ENCODE peak calls at places on chromosomes 5 and 9, in eight cellular contexts. Q, N, I, S, B, E, L and R are unnamed samples.

GRCh38 chr9:97853844-97854695 is 1.0 kb downstream of the FOXE1 start:
- DNase-seq in Q (no peak), N (no peak), I (no peak), S (no peak), B (peak; percentile 16), E (no peak), L (peak; percentile 28), R (no peak)

GRCh38 chr9:12614488-12614887 is 78.7 kb upstream of the TYRP1 start:
- DNase-seq in Q (no peak), N (no peak), I (no peak), S (no peak), B (no peak), E (no peak), L (no peak), R (no peak)

GRCh38 chr5:141492168-141492885 is 3.4 kb downstream of the PCDHGC5 start:
- DNase-seq in Q (no peak), N (no peak), I (peak; percentile 48), S (no peak), B (no peak), E (no peak), L (no peak), R (no peak)

GRCh38 chr5:11683666-11684065 is 220.6 kb downstream of the CTNND2 start:
- DNase-seq in Q (peak; percentile 14), N (no peak), I (no peak), S (no peak), B (no peak), E (no peak), L (no peak), R (no peak)

GRCh38 chr5:147332643-147333042 is 97.8 kb downstream of the STK32A start:
- DNase-seq in Q (no peak), N (no peak), I (no peak), S (no peak), B (no peak), E (no peak), L (no peak), R (no peak)

GRCh38 chr9:693460-694390 is 147.8 kb upstream of the DMRT1 start:
- DNase-seq in Q (peak; percentile 89), N (peak; percentile 78), I (no peak), S (no peak), B (no peak), E (peak; percentile 66), L (peak; percentile 90), R (no peak)

GRCh38 chr9:3006917-3007316 is 163.0 kb upstream of the PUM3 start:
- DNase-seq in Q (no peak), N (no peak), I (no peak), S (no peak), B (no peak), E (no peak), L (no peak), R (no peak)

GRCh38 chr5:142208777-142209312 is 100.3 kb downstream of the NDFIP1 start:
- DNase-seq in Q (no peak), N (no peak), I (no peak), S (no peak), B (no peak), E (no peak), L (no peak), R (no peak)

GRCh38 chr9:71758785-71759184 is 9.5 kb downstream of the CEMIP2 start:
- DNase-seq in Q (peak; percentile 80), N (no peak), I (no peak), S (no peak), B (no peak), E (no peak), L (no peak), R (peak; percentile 51)

GRCh38 chr5:123359454-123359853 is 63.7 kb downstream of the CEP120 start:
- DNase-seq in Q (no peak), N (no peak), I (no peak), S (no peak), B (no peak), E (no peak), L (no peak), R (no peak)

GRCh38 chr5:151483176-151483575 is 35.8 kb downstream of the SLC36A1 start:
- DNase-seq in Q (no peak), N (no peak), I (no peak), S (peak; percentile 99), B (no peak), E (peak; percentile 28), L (peak; percentile 57), R (no peak)

GRCh38 chr5:83360573-83360972 is 111.0 kb upstream of the VCAN start:
- DNase-seq in Q (no peak), N (no peak), I (no peak), S (no peak), B (no peak), E (no peak), L (no peak), R (no peak)

GRCh38 chr9:28600226-28600625 is 1026.9 kb upstream of the C9orf72 start:
- DNase-seq in Q (no peak), N (no peak), I (no peak), S (no peak), B (no peak), E (no peak), L (no peak), R (no peak)

GRCh38 chr5:91727452-91727851 is 344.3 kb upstream of the ARRDC3 start:
- DNase-seq in Q (no peak), N (no peak), I (no peak), S (no peak), B (no peak), E (no peak), L (no peak), R (no peak)

GRCh38 chr9:35904966-35905781 is 828 bp upstream of the HRCT1 start:
- DNase-seq in Q (peak; percentile 84), N (peak; percentile 65), I (no peak), S (no peak), B (no peak), E (peak; percentile 45), L (no peak), R (peak; percentile 54)

GRCh38 chr5:74722271-74722670 is 37.2 kb downstream of the HEXB start:
- DNase-seq in Q (no peak), N (no peak), I (no peak), S (no peak), B (no peak), E (no peak), L (no peak), R (no peak)

GRCh38 chr9:22097712-22098111 is 88.6 kb upstream of the CDKN2B start:
- DNase-seq in Q (peak; percentile 96), N (no peak), I (no peak), S (no peak), B (peak; percentile 78), E (peak; percentile 38), L (peak; percentile 83), R (no peak)

GRCh38 chr5:43117092-43117491 is 3.6 kb upstream of the ZNF131 start:
- DNase-seq in Q (no peak), N (no peak), I (no peak), S (no peak), B (no peak), E (no peak), L (no peak), R (no peak)

GRCh38 chr9:36932198-36932597 is 101.9 kb downstream of the PAX5 start:
- DNase-seq in Q (no peak), N (no peak), I (no peak), S (no peak), B (no peak), E (no peak), L (no peak), R (no peak)

GRCh38 chr5:60447488-60447920 is 252.5 kb downstream of the DEPDC1B start:
- DNase-seq in Q (no peak), N (no peak), I (no peak), S (no peak), B (no peak), E (no peak), L (no peak), R (no peak)

GRCh38 chr9:89465726-89466308 is 32.1 kb downstream of the SEMA4D start:
- DNase-seq in Q (no peak), N (no peak), I (no peak), S (no peak), B (no peak), E (no peak), L (no peak), R (no peak)